ENCODE peak calls at places on chromosome 9, in eight cellular contexts. One of them, this sample, is unnamed.

GRCh38 chr9:21965401-21965951 is 28.7 kb downstream of the CDKN2A start:
- DNase-seq in sigmoid colon: peak
- DNase-seq in fibroblast of mammary gland: peak
- DNase-seq in psoas muscle: peak
- DNase-seq in tibial nerve: no peak
- DNase-seq in AG10803: peak
- DNase-seq in HFF-Myc: no peak
- DNase-seq in fibroblast of pulmonary artery: peak
- DNase-seq in this sample: peak

GRCh38 chr9:21402387-21403247 is 6.3 kb upstream of the IFNA8 start:
- DNase-seq in sigmoid colon: no peak
- DNase-seq in fibroblast of mammary gland: no peak
- DNase-seq in psoas muscle: peak
- DNase-seq in tibial nerve: no peak
- DNase-seq in AG10803: no peak
- DNase-seq in HFF-Myc: no peak
- DNase-seq in fibroblast of pulmonary artery: no peak
- DNase-seq in this sample: no peak

GRCh38 chr9:2241461-2241874 is 226.3 kb downstream of the SMARCA2 start:
- DNase-seq in sigmoid colon: no peak
- DNase-seq in fibroblast of mammary gland: peak
- DNase-seq in psoas muscle: peak
- DNase-seq in tibial nerve: peak
- DNase-seq in AG10803: peak
- DNase-seq in HFF-Myc: peak
- DNase-seq in fibroblast of pulmonary artery: peak
- DNase-seq in this sample: peak

GRCh38 chr9:92714787-92715487 is 45.0 kb upstream of the IPPK start:
- DNase-seq in sigmoid colon: no peak
- DNase-seq in fibroblast of mammary gland: no peak
- DNase-seq in psoas muscle: no peak
- DNase-seq in tibial nerve: no peak
- DNase-seq in AG10803: no peak
- DNase-seq in HFF-Myc: no peak
- DNase-seq in fibroblast of pulmonary artery: no peak
- DNase-seq in this sample: no peak

GRCh38 chr9:106864533-106865143 is 1.7 kb downstream of the ZNF462 start:
- DNase-seq in sigmoid colon: peak
- DNase-seq in fibroblast of mammary gland: peak
- DNase-seq in psoas muscle: no peak
- DNase-seq in tibial nerve: peak
- DNase-seq in AG10803: peak
- DNase-seq in HFF-Myc: no peak
- DNase-seq in fibroblast of pulmonary artery: peak
- DNase-seq in this sample: no peak

GRCh38 chr9:82334286-82334685 is 345.7 kb downstream of the SPATA31D1 start:
- DNase-seq in sigmoid colon: no peak
- DNase-seq in fibroblast of mammary gland: peak
- DNase-seq in psoas muscle: no peak
- DNase-seq in tibial nerve: no peak
- DNase-seq in AG10803: peak
- DNase-seq in HFF-Myc: peak
- DNase-seq in fibroblast of pulmonary artery: peak
- DNase-seq in this sample: peak

GRCh38 chr9:31582561-31582960 is 801.9 kb upstream of the ACO1 start:
- DNase-seq in sigmoid colon: no peak
- DNase-seq in fibroblast of mammary gland: no peak
- DNase-seq in psoas muscle: no peak
- DNase-seq in tibial nerve: no peak
- DNase-seq in AG10803: no peak
- DNase-seq in HFF-Myc: no peak
- DNase-seq in fibroblast of pulmonary artery: no peak
- DNase-seq in this sample: no peak

GRCh38 chr9:93205896-93206575 is 22.1 kb downstream of the WNK2 start:
- DNase-seq in sigmoid colon: no peak
- DNase-seq in fibroblast of mammary gland: no peak
- DNase-seq in psoas muscle: peak
- DNase-seq in tibial nerve: no peak
- DNase-seq in AG10803: no peak
- DNase-seq in HFF-Myc: no peak
- DNase-seq in fibroblast of pulmonary artery: no peak
- DNase-seq in this sample: no peak

GRCh38 chr9:92019658-92020057 is 69.6 kb upstream of the ROR2 start:
- DNase-seq in sigmoid colon: no peak
- DNase-seq in fibroblast of mammary gland: no peak
- DNase-seq in psoas muscle: no peak
- DNase-seq in tibial nerve: no peak
- DNase-seq in AG10803: no peak
- DNase-seq in HFF-Myc: no peak
- DNase-seq in fibroblast of pulmonary artery: no peak
- DNase-seq in this sample: no peak

GRCh38 chr9:3528466-3528865 is 2.7 kb upstream of the RFX3 start:
- DNase-seq in sigmoid colon: no peak
- DNase-seq in fibroblast of mammary gland: no peak
- DNase-seq in psoas muscle: no peak
- DNase-seq in tibial nerve: no peak
- DNase-seq in AG10803: no peak
- DNase-seq in HFF-Myc: no peak
- DNase-seq in fibroblast of pulmonary artery: no peak
- DNase-seq in this sample: no peak

GRCh38 chr9:124932355-124932754 is 8.5 kb downstream of the GOLGA1 start:
- DNase-seq in sigmoid colon: no peak
- DNase-seq in fibroblast of mammary gland: no peak
- DNase-seq in psoas muscle: no peak
- DNase-seq in tibial nerve: no peak
- DNase-seq in AG10803: no peak
- DNase-seq in HFF-Myc: no peak
- DNase-seq in fibroblast of pulmonary artery: no peak
- DNase-seq in this sample: no peak

GRCh38 chr9:1051286-1052118 is 1.3 kb downstream of the DMRT2 start:
- DNase-seq in sigmoid colon: no peak
- DNase-seq in fibroblast of mammary gland: peak
- DNase-seq in psoas muscle: peak
- DNase-seq in tibial nerve: peak
- DNase-seq in AG10803: peak
- DNase-seq in HFF-Myc: no peak
- DNase-seq in fibroblast of pulmonary artery: no peak
- DNase-seq in this sample: peak

GRCh38 chr9:84711936-84712335 is 42.4 kb downstream of the NTRK2 start:
- DNase-seq in sigmoid colon: no peak
- DNase-seq in fibroblast of mammary gland: peak
- DNase-seq in psoas muscle: no peak
- DNase-seq in tibial nerve: peak
- DNase-seq in AG10803: peak
- DNase-seq in HFF-Myc: peak
- DNase-seq in fibroblast of pulmonary artery: peak
- DNase-seq in this sample: peak

DNA sequence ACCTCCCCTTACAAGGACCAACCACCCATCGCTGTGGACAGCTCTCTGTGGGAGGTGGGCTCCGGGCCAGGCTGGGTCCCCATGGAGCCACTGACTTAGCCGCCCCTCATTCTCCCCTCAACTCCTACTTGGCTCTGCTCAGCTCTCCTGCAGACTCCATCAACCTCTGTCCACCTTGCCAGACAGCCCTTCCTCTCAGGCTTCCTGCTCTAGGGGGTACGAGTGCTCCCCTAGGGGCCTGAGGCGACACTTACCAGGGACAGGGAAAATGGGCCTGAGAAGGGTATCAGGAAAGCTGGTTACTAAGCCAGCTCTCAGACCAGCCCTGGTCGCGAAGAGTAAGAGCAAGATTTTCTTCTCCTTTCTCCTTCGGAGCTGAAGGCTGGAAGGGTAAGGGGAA is 43.9 kb downstream of the SHB start:
- DNase-seq in sigmoid colon: no peak
- DNase-seq in fibroblast of mammary gland: no peak
- DNase-seq in psoas muscle: no peak
- DNase-seq in tibial nerve: no peak
- DNase-seq in AG10803: no peak
- DNase-seq in HFF-Myc: no peak
- DNase-seq in fibroblast of pulmonary artery: no peak
- DNase-seq in this sample: no peak
- TF ChIP-seq CTCF in sigmoid colon: no peak
- TF ChIP-seq CTCF in fibroblast of mammary gland: no peak
- TF ChIP-seq CTCF in psoas muscle: no peak
- TF ChIP-seq CTCF in tibial nerve: no peak
- TF ChIP-seq CTCF in AG10803: no peak
- TF ChIP-seq CTCF in HFF-Myc: no peak
- TF ChIP-seq CTCF in fibroblast of pulmonary artery: peak
- TF ChIP-seq CTCF in this sample: no peak

GRCh38 chr9:88998506-88998905 is 7.2 kb downstream of the S1PR3 start:
- DNase-seq in sigmoid colon: no peak
- DNase-seq in fibroblast of mammary gland: peak
- DNase-seq in psoas muscle: no peak
- DNase-seq in tibial nerve: no peak
- DNase-seq in AG10803: no peak
- DNase-seq in HFF-Myc: no peak
- DNase-seq in fibroblast of pulmonary artery: no peak
- DNase-seq in this sample: no peak

GRCh38 chr9:88996046-88997005 is 5.1 kb downstream of the S1PR3 start:
- DNase-seq in sigmoid colon: no peak
- DNase-seq in fibroblast of mammary gland: no peak
- DNase-seq in psoas muscle: no peak
- DNase-seq in tibial nerve: no peak
- DNase-seq in AG10803: no peak
- DNase-seq in HFF-Myc: no peak
- DNase-seq in fibroblast of pulmonary artery: no peak
- DNase-seq in this sample: no peak

GRCh38 chr9:88998911-88999310 is 7.6 kb downstream of the S1PR3 start:
- DNase-seq in sigmoid colon: peak
- DNase-seq in fibroblast of mammary gland: peak
- DNase-seq in psoas muscle: peak
- DNase-seq in tibial nerve: no peak
- DNase-seq in AG10803: peak
- DNase-seq in HFF-Myc: no peak
- DNase-seq in fibroblast of pulmonary artery: peak
- DNase-seq in this sample: no peak

GRCh38 chr9:88995627-88996026 is 4.4 kb downstream of the S1PR3 start:
- DNase-seq in sigmoid colon: no peak
- DNase-seq in fibroblast of mammary gland: no peak
- DNase-seq in psoas muscle: no peak
- DNase-seq in tibial nerve: no peak
- DNase-seq in AG10803: no peak
- DNase-seq in HFF-Myc: no peak
- DNase-seq in fibroblast of pulmonary artery: no peak
- DNase-seq in this sample: no peak

DNA sequence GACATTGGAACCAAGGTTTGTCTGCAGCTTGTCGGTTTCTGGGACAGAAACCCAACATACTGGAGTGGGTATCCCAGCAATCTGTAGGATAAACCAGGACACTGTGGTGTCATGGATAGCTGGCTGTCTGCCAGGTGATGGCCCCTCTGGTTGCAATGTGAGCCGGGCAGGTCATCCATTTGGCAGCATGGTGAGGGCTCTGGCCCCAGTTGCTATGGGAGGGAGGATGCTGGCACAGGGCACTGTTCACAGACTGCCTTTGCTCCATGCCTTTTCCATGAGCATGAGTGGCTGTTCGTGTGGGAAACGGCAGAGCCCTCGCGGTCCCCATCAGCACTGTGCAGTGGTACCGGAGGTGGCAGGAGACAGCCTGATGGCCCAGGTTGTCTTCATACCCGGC is 6.4 kb downstream of the S1PR3 start:
- DNase-seq in sigmoid colon: no peak
- DNase-seq in fibroblast of mammary gland: no peak
- DNase-seq in psoas muscle: no peak
- DNase-seq in tibial nerve: no peak
- DNase-seq in AG10803: no peak
- DNase-seq in HFF-Myc: no peak
- DNase-seq in fibroblast of pulmonary artery: no peak
- DNase-seq in this sample: no peak
- H3K4me3 ChIP-seq in sigmoid colon: no peak
- H3K4me3 ChIP-seq in fibroblast of mammary gland: no peak
- H3K4me3 ChIP-seq in psoas muscle: no peak
- H3K4me3 ChIP-seq in tibial nerve: no peak
- H3K4me3 ChIP-seq in AG10803: no peak
- H3K4me3 ChIP-seq in HFF-Myc: no peak
- H3K4me3 ChIP-seq in fibroblast of pulmonary artery: no peak
- H3K4me3 ChIP-seq in this sample: no peak

GRCh38 chr9:131419029-131419614 is 25.2 kb downstream of the PRRC2B start:
- DNase-seq in sigmoid colon: no peak
- DNase-seq in fibroblast of mammary gland: no peak
- DNase-seq in psoas muscle: no peak
- DNase-seq in tibial nerve: no peak
- DNase-seq in AG10803: peak
- DNase-seq in HFF-Myc: no peak
- DNase-seq in fibroblast of pulmonary artery: no peak
- DNase-seq in this sample: no peak

GRCh38 chr9:131422241-131422792 is 28.4 kb downstream of the PRRC2B start:
- DNase-seq in sigmoid colon: no peak
- DNase-seq in fibroblast of mammary gland: no peak
- DNase-seq in psoas muscle: peak
- DNase-seq in tibial nerve: no peak
- DNase-seq in AG10803: no peak
- DNase-seq in HFF-Myc: no peak
- DNase-seq in fibroblast of pulmonary artery: no peak
- DNase-seq in this sample: no peak

GRCh38 chr9:131419716-131420115 is 25.8 kb downstream of the PRRC2B start:
- DNase-seq in sigmoid colon: no peak
- DNase-seq in fibroblast of mammary gland: no peak
- DNase-seq in psoas muscle: peak
- DNase-seq in tibial nerve: no peak
- DNase-seq in AG10803: no peak
- DNase-seq in HFF-Myc: no peak
- DNase-seq in fibroblast of pulmonary artery: no peak
- DNase-seq in this sample: no peak

GRCh38 chr9:131421691-131422090 is 27.8 kb downstream of the PRRC2B start:
- DNase-seq in sigmoid colon: no peak
- DNase-seq in fibroblast of mammary gland: no peak
- DNase-seq in psoas muscle: peak
- DNase-seq in tibial nerve: no peak
- DNase-seq in AG10803: no peak
- DNase-seq in HFF-Myc: no peak
- DNase-seq in fibroblast of pulmonary artery: no peak
- DNase-seq in this sample: no peak

DNA sequence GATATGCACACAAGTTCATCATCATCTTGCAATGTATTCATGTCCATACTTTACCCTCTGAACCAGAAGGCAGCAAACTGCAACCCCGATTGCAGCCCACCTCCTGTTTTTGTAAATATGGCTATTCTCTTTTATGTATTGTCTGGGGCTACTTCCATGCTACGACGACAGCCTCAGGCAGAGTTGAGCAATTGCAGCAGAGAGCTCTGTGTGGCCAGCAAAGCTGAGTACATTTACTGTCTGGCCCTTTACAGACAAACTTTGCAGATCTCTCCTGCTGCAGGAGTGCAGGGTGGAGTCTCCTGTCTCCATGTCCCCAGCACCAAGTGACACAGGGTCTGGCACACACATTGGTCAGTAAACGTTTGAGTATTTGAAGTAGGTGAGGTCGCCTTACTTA is 27.0 kb downstream of the PRRC2B start:
- DNase-seq in sigmoid colon: no peak
- DNase-seq in fibroblast of mammary gland: peak
- DNase-seq in psoas muscle: peak
- DNase-seq in tibial nerve: no peak
- DNase-seq in AG10803: peak
- DNase-seq in HFF-Myc: no peak
- DNase-seq in fibroblast of pulmonary artery: peak
- DNase-seq in this sample: peak
- TF ChIP-seq CTCF in sigmoid colon: peak
- TF ChIP-seq CTCF in fibroblast of mammary gland: peak
- TF ChIP-seq CTCF in psoas muscle: no peak
- TF ChIP-seq CTCF in tibial nerve: no peak
- TF ChIP-seq CTCF in AG10803: peak
- TF ChIP-seq CTCF in HFF-Myc: no peak
- TF ChIP-seq CTCF in fibroblast of pulmonary artery: peak
- TF ChIP-seq CTCF in this sample: no peak

GRCh38 chr9:127758843-127759242 is 19.6 kb downstream of the SH2D3C start:
- DNase-seq in sigmoid colon: no peak
- DNase-seq in fibroblast of mammary gland: no peak
- DNase-seq in psoas muscle: no peak
- DNase-seq in tibial nerve: no peak
- DNase-seq in AG10803: no peak
- DNase-seq in HFF-Myc: no peak
- DNase-seq in fibroblast of pulmonary artery: no peak
- DNase-seq in this sample: no peak
- H3K4me3 ChIP-seq in sigmoid colon: no peak
- H3K4me3 ChIP-seq in fibroblast of mammary gland: no peak
- H3K4me3 ChIP-seq in psoas muscle: no peak
- H3K4me3 ChIP-seq in tibial nerve: no peak
- H3K4me3 ChIP-seq in AG10803: no peak
- H3K4me3 ChIP-seq in HFF-Myc: no peak
- H3K4me3 ChIP-seq in fibroblast of pulmonary artery: no peak
- H3K4me3 ChIP-seq in this sample: no peak